ENCODE peak calls at places on chromosome 9, in seven cellular contexts. P is BE2C; K is dorsolateral prefrontal cortex; I is stimulated activated CD8-positive, alpha-beta memory T cell treated with anti-CD3 and anti-CD28 coated beads, Interleukin-4, amount 100 ng/mL, for 1 hour; N is lower lobe of right lung; M is endothelial cell; R is SW480. A is an unnamed sample.

GRCh38 chr9:94882953-94883641 is 156.6 kb downstream of the AOPEP start:
- DNase-seq in P (no peak), K (no peak), I (no peak), N (no peak), M (no peak), R (no peak), A (no peak)

GRCh38 chr9:16925426-16925825 is 55.0 kb upstream of the BNC2 start:
- DNase-seq in P (no peak), K (no peak), I (no peak), N (no peak), M (no peak), R (no peak), A (no peak)

GRCh38 chr9:38047301-38048251 is 21.5 kb downstream of the SHB start:
- DNase-seq in P (no peak), K (no peak), I (no peak), N (peak; percentile 75), M (peak; percentile 62), R (peak; percentile 99), A (peak; percentile 52)

GRCh38 chr9:18608371-18608770 is 134.4 kb downstream of the ADAMTSL1 start:
- DNase-seq in P (no peak), K (no peak), I (no peak), N (no peak), M (no peak), R (no peak), A (no peak)

GRCh38 chr9:3480353-3480655 is 45.5 kb downstream of the RFX3 start:
- DNase-seq in P (no peak), K (no peak), I (no peak), N (no peak), M (no peak), R (no peak), A (no peak)

GRCh38 chr9:70601000-70601929 is 186.8 kb upstream of the KLF9 start:
- DNase-seq in P (peak; percentile 96), K (peak; percentile 89), I (no peak), N (peak; percentile 86), M (no peak), R (peak; percentile 83), A (peak; percentile 75)

GRCh38 chr9:97907051-97907450 is 15.2 kb downstream of the TRMO start:
- DNase-seq in P (no peak), K (no peak), I (no peak), N (peak; percentile 70), M (no peak), R (no peak), A (no peak)

GRCh38 chr9:34898846-34899245 is 59.2 kb upstream of the PHF24 start:
- DNase-seq in P (no peak), K (peak; percentile 62), I (no peak), N (no peak), M (no peak), R (no peak), A (no peak)

GRCh38 chr9:118418887-118419620 is 714.9 kb downstream of the TLR4 start:
- DNase-seq in P (no peak), K (no peak), I (no peak), N (no peak), M (no peak), R (no peak), A (no peak)

GRCh38 chr9:107153336-107153735 is 129.7 kb upstream of the RAD23B start:
- DNase-seq in P (no peak), K (no peak), I (no peak), N (no peak), M (no peak), R (no peak), A (no peak)

GRCh38 chr9:89996717-89997116 is 391.9 kb downstream of the GADD45G start:
- DNase-seq in P (no peak), K (no peak), I (no peak), N (no peak), M (peak; percentile 6), R (peak; percentile 48), A (no peak)

GRCh38 chr9:93065321-93065720 is 6.8 kb downstream of the SUSD3 start:
- DNase-seq in P (no peak), K (no peak), I (no peak), N (no peak), M (no peak), R (no peak), A (no peak)

GRCh38 chr9:132616725-132617124 is 34.3 kb downstream of the BARHL1 start:
- DNase-seq in P (no peak), K (no peak), I (no peak), N (no peak), M (no peak), R (no peak), A (no peak)

GRCh38 chr9:133148351-133149129 is 15.2 kb downstream of the GBGT1 start:
- DNase-seq in P (peak; percentile 48), K (no peak), I (no peak), N (peak; percentile 81), M (peak; percentile 41), R (peak; percentile 37), A (peak; percentile 62)

GRCh38 chr9:376115-376514 is 161.4 kb downstream of the DOCK8 start:
- DNase-seq in P (no peak), K (no peak), I (no peak), N (no peak), M (no peak), R (peak; percentile 48), A (no peak)

GRCh38 chr9:135249191-135249590 is 161.7 kb downstream of the OLFM1 start:
- DNase-seq in P (peak; percentile 2), K (no peak), I (no peak), N (peak; percentile 31), M (no peak), R (no peak), A (no peak)

GRCh38 chr9:121201045-121201737 is 478 bp downstream of the RAB14 start:
- DNase-seq in P (peak; percentile 53), K (no peak), I (peak; percentile 14), N (peak; percentile 68), M (peak; percentile 49), R (peak; percentile 42), A (peak; percentile 25)

GRCh38 chr9:114448706-114449105 is 56.6 kb downstream of the WHRN start:
- DNase-seq in P (no peak), K (no peak), I (no peak), N (no peak), M (no peak), R (peak; percentile 96), A (no peak)

GRCh38 chr9:13427587-13427986 is 148.1 kb upstream of the MPDZ start:
- DNase-seq in P (peak; percentile 15), K (no peak), I (no peak), N (no peak), M (peak; percentile 14), R (peak; percentile 36), A (no peak)

GRCh38 chr9:103992938-103993595 is 101.0 kb upstream of the SMC2 start:
- DNase-seq in P (no peak), K (no peak), I (no peak), N (no peak), M (no peak), R (no peak), A (no peak)

GRCh38 chr9:19342927-19343326 is 37.1 kb downstream of the RPS6 start:
- DNase-seq in P (no peak), K (no peak), I (no peak), N (no peak), M (no peak), R (no peak), A (no peak)

GRCh38 chr9:31412081-31412480 is 972.4 kb upstream of the ACO1 start:
- DNase-seq in P (no peak), K (no peak), I (no peak), N (no peak), M (no peak), R (no peak), A (no peak)

GRCh38 chr9:137465000-137465769 is 6.1 kb upstream of the NSMF start:
- DNase-seq in P (no peak), K (no peak), I (no peak), N (peak; percentile 41), M (no peak), R (no peak), A (no peak)

GRCh38 chr9:125437771-125438221 is 176.2 kb downstream of the GAPVD1 start:
- DNase-seq in P (no peak), K (no peak), I (no peak), N (no peak), M (no peak), R (no peak), A (peak; percentile 26)

GRCh38 chr9:127347831-127348699 is 48.9 kb upstream of the SLC2A8 start:
- DNase-seq in P (peak; percentile 43), K (no peak), I (no peak), N (no peak), M (peak; percentile 16), R (peak; percentile 35), A (no peak)

GRCh38 chr9:16058131-16058549 is 505.3 kb downstream of the CCDC171 start:
- DNase-seq in P (no peak), K (no peak), I (no peak), N (no peak), M (no peak), R (peak; percentile 46), A (no peak)

GRCh38 chr9:26131891-26132290 is 453.6 kb upstream of the TUSC1 start:
- DNase-seq in P (no peak), K (no peak), I (no peak), N (no peak), M (no peak), R (no peak), A (no peak)

GRCh38 chr9:18543406-18543965 is 69.5 kb downstream of the ADAMTSL1 start:
- DNase-seq in P (peak; percentile 24), K (no peak), I (no peak), N (no peak), M (no peak), R (no peak), A (peak; percentile 43)